ENCODE peak calls at places on chromosomes 2 and 18, in seven cellular contexts. A is activated gamma-delta T cell treated with Interleukin-2 at 50 U/mL for 16 hours; C is CD4-positive, CD25-positive, alpha-beta regulatory T cell; F is skeletal muscle cell; J is fibroblast of the aortic adventitia; L is GM03348; Q is HCEC 1CT. S is an unnamed sample.

GRCh38 chr2:149388120-149388816 is 57.9 kb downstream of the LYPD6 start:
- DNase-seq in A (no peak), C (no peak), F (no peak), J (no peak), L (peak; percentile 8), Q (peak; percentile 47), S (no peak)

GRCh38 chr2:145845207-145845894 is 1325.4 kb upstream of the ZEB2 start:
- DNase-seq in A (no peak), C (no peak), F (peak; percentile 37), J (peak; percentile 25), L (no peak), Q (no peak), S (no peak)

GRCh38 chr2:181123798-181124217 is 143.4 kb downstream of the UBE2E3 start:
- DNase-seq in A (peak; percentile 57), C (peak; percentile 18), F (no peak), J (no peak), L (no peak), Q (no peak), S (no peak)

GRCh38 chr18:47075098-47075883 is 39.9 kb upstream of the ELOA2 start:
- DNase-seq in A (no peak), C (no peak), F (no peak), J (no peak), L (no peak), Q (peak; percentile 41), S (no peak)

GRCh38 chr2:120719471-120719870 is 16.2 kb upstream of the GLI2 start:
- DNase-seq in A (no peak), C (no peak), F (no peak), J (no peak), L (no peak), Q (no peak), S (no peak)

GRCh38 chr2:39408351-39409136 is 28.5 kb downstream of the MAP4K3 start:
- DNase-seq in A (no peak), C (no peak), F (no peak), J (peak; percentile 43), L (no peak), Q (no peak), S (no peak)

GRCh38 chr2:46041434-46041833 is 255.8 kb upstream of the EPAS1 start:
- DNase-seq in A (no peak), C (no peak), F (no peak), J (peak; percentile 22), L (no peak), Q (no peak), S (no peak)

GRCh38 chr2:175017618-175018414 is 12.6 kb upstream of the CHN1 start:
- DNase-seq in A (no peak), C (no peak), F (no peak), J (peak; percentile 12), L (no peak), Q (peak; percentile 18), S (no peak)

GRCh38 chr2:74186038-74186437 is 7.4 kb upstream of the MOB1A start:
- DNase-seq in A (no peak), C (no peak), F (no peak), J (no peak), L (no peak), Q (no peak), S (no peak)

GRCh38 chr18:49814147-49814499 is 790 bp upstream of the ACAA2 start:
- DNase-seq in A (peak; percentile 33), C (no peak), F (peak; percentile 48), J (peak; percentile 66), L (peak; percentile 61), Q (peak; percentile 39), S (no peak)

S was measured in esophagus squamous epithelium.